ENCODE peak calls at places on chromosomes 4 and X, in nine cellular contexts. B is GM06990, S is AG09309, R is lung, K is lower leg skin, X is foreskin fibroblast, J is BJ, Y is heart left ventricle, E is fibroblast of pulmonary artery. I is an unnamed sample.

GRCh38 chr4:183402771-183403170 is 41.7 kb upstream of the CDKN2AIP start:
- DNase-seq in B (no peak), S (no peak), R (no peak), K (no peak), X (peak; percentile 24), J (no peak), Y (no peak), E (no peak), I (no peak)

GRCh38 chr4:147749811-147750321 is 18.0 kb downstream of the ARHGAP10 start:
- DNase-seq in B (peak; percentile 61), S (no peak), R (no peak), K (no peak), X (no peak), J (no peak), Y (no peak), E (no peak), I (no peak)

GRCh38 chr4:39616651-39617050 is 22.0 kb downstream of the SMIM14 start:
- DNase-seq in B (no peak), S (no peak), R (no peak), K (no peak), X (peak; percentile 42), J (no peak), Y (no peak), E (peak; percentile 50), I (no peak)

GRCh38 chr4:151407466-151408379 is 1.3 kb upstream of the FHIP1A start:
- DNase-seq in B (peak; percentile 63), S (no peak), R (peak; percentile 36), K (peak; percentile 24), X (no peak), J (no peak), Y (peak; percentile 32), E (no peak), I (no peak)

GRCh38 chr4:1720163-1720983 is 750 bp downstream of the TMEM129 start:
- DNase-seq in B (peak; percentile 75), S (no peak), R (peak; percentile 46), K (no peak), X (peak; percentile 75), J (no peak), Y (peak; percentile 64), E (peak; percentile 31), I (no peak)

GRCh38 chr4:56908206-56909082 is 744 bp downstream of the REST start:
- DNase-seq in B (peak; percentile 83), S (no peak), R (peak; percentile 57), K (peak; percentile 43), X (peak; percentile 88), J (no peak), Y (peak; percentile 80), E (peak; percentile 67), I (no peak)

GRCh38 chr4:189090174-189090814 is 850.4 kb upstream of the FRG1 start:
- DNase-seq in B (no peak), S (no peak), R (no peak), K (no peak), X (peak; percentile 41), J (no peak), Y (no peak), E (peak; percentile 3), I (no peak)

GRCh38 chr4:16224264-16224663 is 2.0 kb downstream of the TAPT1 start:
- DNase-seq in B (no peak), S (no peak), R (no peak), K (no peak), X (no peak), J (no peak), Y (no peak), E (no peak), I (no peak)

GRCh38 chrX:70332600-70332999 is 42.7 kb downstream of the KIF4A start:
- DNase-seq in B (no peak), S (no peak), R (no peak), K (no peak), X (no peak), J (no peak), Y (no peak), E (no peak), I (no peak)

GRCh38 chrX:154019061-154019621 is 561 bp downstream of the IRAK1 start:
- DNase-seq in B (peak; percentile 43), S (no peak), R (no peak), K (no peak), X (no peak), J (no peak), Y (no peak), E (no peak), I (no peak)

DNA sequence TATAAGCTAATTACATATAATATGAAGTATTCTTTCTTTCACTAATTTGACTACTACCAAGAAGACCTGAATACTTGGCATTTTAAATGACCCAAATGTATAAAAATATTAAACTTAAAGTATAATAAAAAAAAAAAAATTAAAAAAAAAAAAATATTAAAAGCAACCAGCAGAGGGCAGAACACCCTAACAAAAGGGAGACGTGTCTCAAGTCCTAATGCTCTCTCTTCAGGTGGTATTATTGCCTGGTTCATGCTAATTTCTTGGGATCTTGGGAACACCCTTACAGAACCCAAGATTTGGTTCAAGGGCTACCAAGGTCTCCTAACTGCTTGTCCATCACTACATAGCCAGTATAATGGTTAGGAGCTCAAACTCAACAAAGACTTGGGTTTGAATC is 754.8 kb downstream of the RAB28 start:
- DNase-seq in B (no peak), S (no peak), R (no peak), K (no peak), X (peak; percentile 26), J (no peak), Y (no peak), E (peak; percentile 48), I (no peak)
- TF ChIP-seq CTCF in B (peak; percentile 29), S (peak; percentile 40), R (no peak), K (no peak), X (peak; percentile 26), J (peak; percentile 32), Y (peak; percentile 48), E (peak; percentile 41), I (peak; percentile 11)

GRCh38 chr4:22962186-22962786 is 269.5 kb downstream of the GBA3 start:
- DNase-seq in B (no peak), S (no peak), R (no peak), K (no peak), X (peak; percentile 58), J (no peak), Y (no peak), E (peak; percentile 52), I (no peak)
- TF ChIP-seq CTCF in B (no peak), S (peak; percentile 31), R (no peak), K (no peak), X (peak; percentile 59), J (peak; percentile 56), Y (peak; percentile 44), E (peak; percentile 59), I (peak; percentile 57)

GRCh38 chr4:53688186-53688790 is 97.0 kb upstream of the LNX1 start:
- DNase-seq in B (no peak), S (peak; percentile 98), R (no peak), K (no peak), X (peak; percentile 98), J (peak; percentile 97), Y (no peak), E (peak; percentile 99), I (peak; percentile 26)

GRCh38 chr4:53682908-53683307 is 91.6 kb upstream of the LNX1 start:
- DNase-seq in B (no peak), S (no peak), R (no peak), K (no peak), X (no peak), J (no peak), Y (no peak), E (no peak), I (no peak)

GRCh38 chr4:53682196-53682595 is 90.9 kb upstream of the LNX1 start:
- DNase-seq in B (no peak), S (peak; percentile 24), R (no peak), K (no peak), X (peak; percentile 72), J (no peak), Y (no peak), E (peak; percentile 44), I (no peak)

GRCh38 chr4:53684448-53684847 is 93.2 kb upstream of the LNX1 start:
- DNase-seq in B (no peak), S (no peak), R (no peak), K (no peak), X (no peak), J (no peak), Y (no peak), E (no peak), I (no peak)

GRCh38 chr4:53686521-53686920 is 95.2 kb upstream of the LNX1 start:
- DNase-seq in B (no peak), S (no peak), R (no peak), K (no peak), X (peak; percentile 50), J (no peak), Y (no peak), E (no peak), I (no peak)
- TF ChIP-seq CTCF in B (no peak), S (no peak), R (no peak), K (no peak), X (no peak), J (no peak), Y (no peak), E (no peak), I (no peak)

GRCh38 chr4:77938560-77938959 is 75.9 kb downstream of the MRPL1 start:
- DNase-seq in B (no peak), S (no peak), R (no peak), K (no peak), X (no peak), J (no peak), Y (no peak), E (no peak), I (no peak)
- TF ChIP-seq CTCF in B (no peak), S (no peak), R (no peak), K (no peak), X (no peak), J (no peak), Y (no peak), E (no peak), I (no peak)

GRCh38 chrX:24877854-24878650 is 137.7 kb downstream of the ARX start:
- DNase-seq in B (no peak), S (no peak), R (no peak), K (no peak), X (no peak), J (no peak), Y (no peak), E (no peak), I (no peak)

GRCh38 chrX:24874604-24875247 is 141.0 kb downstream of the ARX start:
- DNase-seq in B (no peak), S (no peak), R (no peak), K (no peak), X (no peak), J (no peak), Y (no peak), E (no peak), I (no peak)

GRCh38 chrX:24876782-24877315 is 138.9 kb downstream of the ARX start:
- DNase-seq in B (no peak), S (no peak), R (no peak), K (no peak), X (no peak), J (no peak), Y (no peak), E (no peak), I (no peak)

GRCh38 chrX:24879679-24880078 is 136.1 kb downstream of the ARX start:
- DNase-seq in B (no peak), S (no peak), R (no peak), K (no peak), X (no peak), J (no peak), Y (no peak), E (no peak), I (no peak)
- TF ChIP-seq CTCF in B (no peak), S (no peak), R (no peak), K (no peak), X (no peak), J (no peak), Y (no peak), E (no peak), I (no peak)

GRCh38 chrX:76555816-76556215 is 128.3 kb downstream of the MAGEE1 start:
- DNase-seq in B (no peak), S (no peak), R (no peak), K (no peak), X (peak; percentile 6), J (no peak), Y (no peak), E (peak; percentile 46), I (no peak)
- TF ChIP-seq CTCF in B (peak; percentile 25), S (no peak), R (no peak), K (no peak), X (no peak), J (no peak), Y (no peak), E (peak; percentile 15), I (no peak)

I was measured in keratinocyte.